ENCODE peak calls at places on chromosomes 7 and 10, in six cellular contexts. M is AG04450, Q is A549, J is uterus, D is psoas muscle, S is neural progenitor cell. X is an unnamed sample.

GRCh38 chr10:22369433-22370072 is 24.3 kb downstream of the SPAG6 start:
- DNase-seq in M (no peak), Q (peak; percentile 34), J (no peak), D (no peak), S (no peak), X (no peak)

GRCh38 chr7:88291401-88292173 is 15.1 kb downstream of the STEAP4 start:
- DNase-seq in M (no peak), Q (peak; percentile 50), J (no peak), D (no peak), S (no peak), X (no peak)

GRCh38 chr10:35794703-35795102 is 152.6 kb upstream of the FZD8 start:
- DNase-seq in M (no peak), Q (no peak), J (no peak), D (no peak), S (no peak), X (no peak)

GRCh38 chr7:134541-134940 is 57.8 kb upstream of the FAM20C start:
- DNase-seq in M (no peak), Q (no peak), J (no peak), D (peak; percentile 20), S (no peak), X (no peak)

GRCh38 chr10:55330485-55330884 is 529.5 kb upstream of the PCDH15 start:
- DNase-seq in M (no peak), Q (no peak), J (no peak), D (no peak), S (no peak), X (no peak)

GRCh38 chr10:86937502-86938154 is 19.8 kb downstream of the MMRN2 start:
- DNase-seq in M (no peak), Q (no peak), J (no peak), D (no peak), S (no peak), X (no peak)

GRCh38 chr7:139421123-139421522 is 61.4 kb downstream of the LUC7L2 start:
- DNase-seq in M (no peak), Q (no peak), J (no peak), D (no peak), S (no peak), X (no peak)

GRCh38 chr10:113381906-113382562 is 170.8 kb upstream of the HABP2 start:
- DNase-seq in M (no peak), Q (no peak), J (no peak), D (no peak), S (no peak), X (peak; percentile 82)

GRCh38 chr10:32893431-32893830 is 64.6 kb downstream of the ITGB1 start:
- DNase-seq in M (no peak), Q (peak; percentile 64), J (no peak), D (no peak), S (peak; percentile 52), X (no peak)

GRCh38 chr7:158655931-158656441 is 48.6 kb downstream of the NCAPG2 start:
- DNase-seq in M (no peak), Q (no peak), J (no peak), D (no peak), S (no peak), X (no peak)

GRCh38 chr10:4663162-4663992 is 162.6 kb upstream of the AKR1E2 start:
- DNase-seq in M (peak; percentile 96), Q (peak; percentile 98), J (peak; percentile 71), D (peak; percentile 70), S (peak; percentile 50), X (peak; percentile 100)

GRCh38 chr10:126384269-126384873 is 3.9 kb downstream of the ADAM12 start:
- DNase-seq in M (peak; percentile 69), Q (peak; percentile 32), J (no peak), D (no peak), S (no peak), X (peak; percentile 85)

GRCh38 chr7:117269895-117270294 is 53.0 kb downstream of the WNT2 start:
- DNase-seq in M (no peak), Q (peak; percentile 32), J (no peak), D (no peak), S (no peak), X (peak; percentile 84)

GRCh38 chr10:110893559-110894179 is 21.9 kb downstream of the PDCD4 start:
- DNase-seq in M (no peak), Q (peak; percentile 53), J (no peak), D (no peak), S (peak; percentile 48), X (peak; percentile 54)

GRCh38 chr7:82677493-82677892 is 233.9 kb upstream of the CACNA2D1 start:
- DNase-seq in M (no peak), Q (no peak), J (no peak), D (no peak), S (no peak), X (peak; percentile 9)

GRCh38 chr7:76191783-76192240 is 9.9 kb upstream of the SRRM3 start:
- DNase-seq in M (no peak), Q (peak; percentile 76), J (no peak), D (no peak), S (peak; percentile 67), X (peak; percentile 16)

GRCh38 chr7:128398841-128399135 is 11.0 kb downstream of the IMPDH1 start:
- DNase-seq in M (no peak), Q (no peak), J (no peak), D (no peak), S (no peak), X (no peak)
- TF ChIP-seq CTCF in M (no peak), Q (no peak), J (no peak), D (no peak), S (no peak), X (no peak)

DNA sequence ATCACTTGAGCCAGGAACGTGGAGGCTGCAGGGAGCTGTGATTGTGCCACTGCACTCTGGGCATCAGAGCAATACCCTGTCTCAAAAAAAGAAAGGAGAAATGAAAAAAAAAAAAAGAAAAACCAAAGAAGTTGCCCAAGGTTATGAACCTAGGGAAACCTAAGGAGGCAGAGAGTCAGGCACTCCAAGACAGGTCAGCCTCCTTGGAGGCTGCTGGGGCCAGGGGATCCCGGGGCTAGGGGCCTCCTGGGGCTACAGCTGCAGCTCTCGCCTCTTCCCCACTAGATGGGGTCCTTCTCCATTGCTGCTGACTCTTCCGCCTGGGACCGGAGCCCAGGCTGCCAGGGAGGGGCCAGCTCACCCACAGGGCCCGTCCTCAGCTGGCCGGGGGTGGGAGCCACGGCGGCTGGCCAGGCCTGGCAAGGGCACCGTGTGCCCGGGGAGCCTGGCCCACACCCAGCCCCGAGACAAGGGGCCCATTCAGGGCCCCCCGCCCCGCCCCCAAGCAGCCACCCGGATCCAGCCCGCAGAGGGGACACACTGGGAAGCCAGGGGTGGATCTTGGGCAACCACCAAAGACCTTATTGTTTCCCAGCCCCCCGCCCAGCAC is 1.7 kb upstream of the SPACDR start:
- DNase-seq in M (no peak), Q (peak; percentile 65), J (peak; percentile 78), D (peak; percentile 87), S (peak; percentile 81), X (peak; percentile 72)
- H3K4me3 ChIP-seq in M (no peak overlapping the region), Q (no peak overlapping the region), J (no peak overlapping the region), D (peak overlapping the region; percentile 31), S (peak overlapping the region; percentile 25), X (no peak overlapping the region)

GRCh38 chr10:75297021-75297599 is 61.4 kb upstream of the COMTD1 start:
- DNase-seq in M (no peak), Q (no peak), J (no peak), D (no peak), S (no peak), X (no peak)
- TF ChIP-seq CTCF in M (no peak), Q (no peak), J (no peak), D (no peak), S (no peak), X (no peak)

GRCh38 chr7:131830681-131831080 is 274.3 kb upstream of the PODXL start:
- DNase-seq in M (no peak), Q (no peak), J (no peak), D (no peak), S (no peak), X (no peak)
- H3K4me3 ChIP-seq in M (no peak overlapping the region), Q (no peak overlapping the region), J (no peak overlapping the region), D (no peak overlapping the region), S (no peak overlapping the region), X (no peak overlapping the region)

GRCh38 chr10:13830385-13830784 is 243.6 kb downstream of the PRPF18 start:
- DNase-seq in M (no peak), Q (no peak), J (no peak), D (no peak), S (no peak), X (no peak)
- TF ChIP-seq CTCF in M (no peak), Q (no peak), J (no peak), D (no peak), S (peak; percentile 36), X (no peak)

DNA sequence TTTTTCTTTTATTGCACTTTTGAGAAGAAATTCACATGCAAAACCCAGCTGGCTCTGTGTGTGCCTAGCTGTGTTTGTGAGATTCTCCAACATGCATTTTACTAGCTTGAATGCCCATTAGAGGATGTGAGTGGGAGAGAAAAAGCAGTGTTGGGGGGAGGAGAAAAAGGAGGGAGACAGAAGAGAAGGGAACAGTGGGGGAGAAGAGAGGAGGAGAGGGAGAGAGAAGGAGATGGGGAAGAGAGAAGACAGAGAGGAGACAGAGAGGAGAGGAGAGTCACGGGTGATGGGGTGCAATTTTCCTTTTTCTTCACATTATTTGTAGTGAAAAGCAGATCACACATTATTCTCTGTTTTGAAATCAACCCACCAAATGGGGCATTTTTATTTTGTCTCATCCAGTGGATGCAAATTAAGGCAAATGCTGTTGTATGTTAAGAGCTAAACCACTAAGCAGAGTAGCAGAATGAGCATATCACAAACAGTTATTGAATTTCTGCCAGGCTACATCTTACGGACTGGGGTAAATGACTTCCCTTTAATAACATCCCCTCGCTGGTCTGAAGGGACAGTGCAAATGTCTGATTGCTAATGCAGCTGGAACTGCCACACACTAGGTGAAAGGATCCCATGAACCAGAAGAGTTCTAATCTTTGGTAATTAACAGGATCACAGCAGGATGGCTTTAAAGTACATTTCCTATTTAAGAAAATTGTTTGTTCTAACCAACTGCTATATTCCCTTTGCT is 870 bp downstream of the LRRN3 start:
- DNase-seq in M (no peak), Q (no peak), J (no peak), D (no peak), S (peak; percentile 79), X (no peak)
- H3K4me3 ChIP-seq in M (peak overlapping the region; percentile 55), Q (no peak overlapping the region), J (no peak overlapping the region), D (peak overlapping the region; percentile 60), S (peak overlapping the region; percentile 28), X (no peak overlapping the region)

GRCh38 chr10:99443483-99443882 is 13.1 kb upstream of the GOT1 start:
- DNase-seq in M (no peak), Q (no peak), J (no peak), D (no peak), S (no peak), X (no peak)

GRCh38 chr10:99438890-99439289 is 8.5 kb upstream of the GOT1 start:
- DNase-seq in M (no peak), Q (no peak), J (no peak), D (no peak), S (no peak), X (no peak)

GRCh38 chr10:99444676-99445075 is 14.3 kb upstream of the GOT1 start:
- DNase-seq in M (no peak), Q (no peak), J (no peak), D (no peak), S (no peak), X (no peak)

GRCh38 chr10:99442394-99442793 is 12.0 kb upstream of the GOT1 start:
- DNase-seq in M (no peak), Q (no peak), J (no peak), D (no peak), S (no peak), X (no peak)
- TF ChIP-seq CTCF in M (no peak), Q (no peak), J (no peak), D (no peak), S (peak; percentile 28), X (no peak)

GRCh38 chr10:87956055-87956454 is 92.6 kb downstream of the PTEN start:
- DNase-seq in M (no peak), Q (no peak), J (no peak), D (no peak), S (no peak), X (no peak)
- H3K4me3 ChIP-seq in M (no peak overlapping the region), Q (no peak overlapping the region), J (no peak overlapping the region), D (no peak overlapping the region), S (no peak overlapping the region), X (no peak overlapping the region)